ENCODE peak calls at places on chromosomes 2 and 18, in seven cellular contexts. D is HCT116, Z is right atrium auricular region, G is endothelial cell of umbilical vein, X is body of pancreas, P is A673, C is esophagus muscularis mucosa. S is an unnamed sample. For H3K27me3, the result is how much of the 10 kb centered on the place peaks cover.

GRCh38 chr2:47026738-47027531 is 111.3 kb upstream of the MCFD2 start:
- DNase-seq in C (no peak), X (no peak), P (no peak), G (no peak), Z (no peak), D (no peak), S (peak)

GRCh38 chr2:232666051-232666805 is 30.9 kb upstream of the GIGYF2 start:
- DNase-seq in X (no peak), G (no peak), C (no peak), D (no peak), Z (no peak), P (no peak), S (peak)

GRCh38 chr2:20670315-20671035 is 3.5 kb downstream of the GDF7 start:
- DNase-seq in P (no peak), G (no peak), Z (no peak), D (no peak), C (no peak), X (no peak), S (no peak)

GRCh38 chr18:78006805-78007204 is 757.2 kb downstream of the GALR1 start:
- DNase-seq in C (no peak), G (no peak), D (no peak), X (no peak), Z (no peak), P (no peak), S (no peak)

GRCh38 chr2:240932001-240932723 is 26.0 kb downstream of the CROCC2 start:
- DNase-seq in D (no peak), X (peak), Z (peak), P (no peak), G (no peak), C (no peak), S (no peak)

GRCh38 chr18:48914581-48915251 is 36.0 kb downstream of the SMAD7 start:
- DNase-seq in P (no peak), D (no peak), G (no peak), X (peak), Z (no peak), C (no peak), S (no peak)

GRCh38 chr18:8341481-8342230 is 267.6 kb upstream of the RAB12 start:
- DNase-seq in P (no peak), D (no peak), X (peak), Z (no peak), C (no peak), G (no peak), S (peak)

GRCh38 chr2:216866515-216867095 is 6.7 kb upstream of the TNP1 start:
- DNase-seq in G (no peak), C (no peak), D (no peak), P (no peak), X (no peak), Z (no peak), S (peak)

GRCh38 chr2:176769021-176769420 is 443.6 kb upstream of the HNRNPA3 start:
- DNase-seq in P (no peak), X (no peak), Z (no peak), C (no peak), D (no peak), G (no peak), S (no peak)

GRCh38 chr2:8121826-8122505 is 559.9 kb upstream of the ID2 start:
- DNase-seq in X (no peak), D (no peak), C (no peak), P (no peak), G (no peak), Z (no peak), S (no peak)

GRCh38 chr2:205730191-205730590 is 47.9 kb downstream of the NRP2 start:
- DNase-seq in D (no peak), C (no peak), X (no peak), Z (no peak), G (no peak), P (no peak), S (no peak)

GRCh38 chr18:22101731-22102130 is 67.7 kb upstream of the GATA6 start:
- DNase-seq in D (no peak), Z (no peak), X (no peak), C (no peak), G (no peak), P (no peak), S (no peak)

GRCh38 chr2:129813404-129813803 is 166.1 kb upstream of the RAB6C start:
- DNase-seq in D (peak), C (no peak), G (no peak), P (peak), Z (no peak), X (no peak), S (peak)
- TF ChIP-seq CTCF in D (peak), C (no peak), G (no peak), P (peak), Z (no peak), X (no peak), S (peak)

DNA sequence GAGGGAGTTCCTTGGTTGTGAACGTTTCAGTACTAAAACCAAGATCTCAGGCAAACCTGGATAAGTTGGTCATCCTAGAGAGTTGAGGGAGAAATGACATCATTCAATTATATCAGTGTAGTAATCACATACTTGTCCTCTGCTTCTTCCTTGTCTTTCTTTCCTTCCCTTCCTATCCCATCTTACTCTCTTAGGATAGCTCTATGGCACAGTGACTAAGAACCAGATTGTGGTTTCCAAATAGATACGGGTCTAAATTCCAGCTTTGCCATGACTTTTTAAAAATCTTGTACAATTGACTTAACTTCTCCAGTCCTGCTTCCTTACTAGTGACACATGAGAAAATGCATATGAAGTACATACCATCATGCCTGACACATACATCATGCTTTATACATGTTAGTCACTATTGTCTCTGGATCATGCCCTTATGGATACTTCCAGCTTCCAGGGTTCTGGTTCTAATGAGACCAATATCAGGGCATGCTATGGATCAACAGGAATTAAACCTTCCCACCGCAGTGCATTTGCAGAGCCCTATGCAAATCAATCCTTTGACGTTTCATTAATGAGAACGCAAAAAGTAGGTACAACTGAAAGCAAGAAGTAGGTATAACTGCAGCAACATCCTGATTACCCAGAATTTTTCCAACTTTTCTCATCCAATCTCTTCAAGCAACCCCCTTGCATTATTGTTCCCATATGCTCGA is 168.0 kb upstream of the KLF7 start:
- DNase-seq in Z (no peak), C (no peak), G (no peak), D (no peak), X (no peak), P (no peak), S (peak)
- H3K4me3 ChIP-seq in Z (no peak), C (peak), G (no peak), D (no peak), X (no peak), P (no peak), S (no peak)

GRCh38 chr2:96120991-96121390 is 4.6 kb upstream of the ADRA2B start:
- DNase-seq in P (no peak), C (no peak), D (no peak), G (no peak), Z (no peak), X (no peak), S (no peak)
- H3K27me3 ChIP-seq in P (under half), C (half or more), D (under half), G (under half), Z (under half), X (under half), S (under half)

DNA sequence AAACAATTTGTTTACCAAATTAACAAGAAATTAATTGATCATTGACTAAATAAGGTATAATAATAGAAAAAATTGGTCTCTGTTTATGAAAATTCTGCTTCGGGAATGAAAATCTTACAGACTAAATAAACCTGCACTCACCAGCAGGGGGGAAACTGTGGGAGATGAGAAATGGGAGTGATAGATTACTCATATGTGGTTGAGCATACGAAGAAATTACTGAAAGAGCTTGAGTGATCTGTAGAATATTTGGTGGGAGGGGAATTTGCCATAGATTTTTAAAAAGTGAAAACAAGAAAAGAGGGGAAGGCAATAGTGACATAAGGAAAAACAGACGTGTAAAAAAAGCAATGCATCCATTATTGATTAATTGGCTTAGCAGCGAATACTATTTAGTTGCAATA is 2.2 kb downstream of the HMSD start:
- DNase-seq in P (peak), Z (no peak), G (no peak), D (no peak), X (no peak), C (no peak), S (peak)
- TF ChIP-seq CTCF in P (peak), Z (no peak), G (no peak), D (peak), X (no peak), C (no peak), S (no peak)

DNA sequence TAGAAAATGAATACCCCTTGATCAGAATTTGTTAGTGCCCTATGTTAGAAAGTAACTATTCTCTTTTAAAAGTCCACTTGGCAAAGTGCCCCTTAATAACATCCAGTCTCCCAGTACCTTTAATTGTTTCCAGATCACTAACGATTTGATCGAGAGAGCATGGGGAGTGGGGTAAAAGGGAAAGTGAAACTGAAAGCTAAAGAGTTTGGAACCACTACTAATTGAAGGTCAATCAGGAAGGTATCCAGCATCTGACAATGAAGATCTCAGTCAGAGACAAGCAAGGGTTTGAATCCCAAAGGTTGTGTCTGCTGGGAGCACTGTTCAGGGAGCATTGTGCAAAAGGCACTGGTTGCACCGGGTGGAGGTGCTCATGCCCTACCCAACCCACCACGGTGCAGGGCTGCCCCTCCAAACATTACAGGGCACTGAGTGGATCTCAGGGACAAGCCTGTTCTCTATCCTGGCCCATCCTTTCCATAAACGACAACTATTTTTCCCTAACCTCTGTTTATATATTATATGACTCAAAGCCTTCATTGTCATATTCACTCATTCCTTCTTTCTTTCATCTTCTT is 14.6 kb upstream of the RIT2 start:
- DNase-seq in P (peak), G (no peak), Z (no peak), C (no peak), X (no peak), D (no peak), S (no peak)
- H3K4me3 ChIP-seq in P (peak), G (no peak), Z (peak), C (peak), X (no peak), D (no peak), S (no peak)

S was measured in bronchial epithelial cell.